ENCODE peak calls at places on chromosomes 16 and 17, in five cellular contexts. One of them, this sample, is unnamed.

GRCh38 chr17:78892520-78892919 is 10.5 kb downstream of the CEP295NL start:
- DNase-seq in endothelial cell: no peak
- DNase-seq in neural progenitor cell: no peak
- DNase-seq in CD4-positive, alpha-beta T cell: no peak
- DNase-seq in upper lobe of right lung: no peak
- DNase-seq in this sample: no peak

GRCh38 chr16:28186752-28187151 is 25.0 kb downstream of the XPO6 start:
- DNase-seq in neural progenitor cell: no peak
- DNase-seq in endothelial cell: no peak
- DNase-seq in upper lobe of right lung: no peak
- DNase-seq in CD4-positive, alpha-beta T cell: no peak
- DNase-seq in this sample: no peak

GRCh38 chr16:66996324-66996982 is 8.1 kb downstream of the CES4A start:
- DNase-seq in endothelial cell: no peak
- DNase-seq in CD4-positive, alpha-beta T cell: no peak
- DNase-seq in upper lobe of right lung: peak
- DNase-seq in neural progenitor cell: no peak
- DNase-seq in this sample: no peak

GRCh38 chr17:77948690-77949114 is 9.8 kb upstream of the TNRC6C start:
- DNase-seq in endothelial cell: peak
- DNase-seq in neural progenitor cell: peak
- DNase-seq in CD4-positive, alpha-beta T cell: no peak
- DNase-seq in upper lobe of right lung: no peak
- DNase-seq in this sample: no peak

GRCh38 chr16:86604436-86605220 is 26.3 kb downstream of the FOXL1 start:
- DNase-seq in neural progenitor cell: no peak
- DNase-seq in endothelial cell: no peak
- DNase-seq in CD4-positive, alpha-beta T cell: peak
- DNase-seq in upper lobe of right lung: no peak
- DNase-seq in this sample: no peak

GRCh38 chr17:17645961-17646360 is 35.3 kb upstream of the RAI1 start:
- DNase-seq in neural progenitor cell: no peak
- DNase-seq in upper lobe of right lung: no peak
- DNase-seq in endothelial cell: no peak
- DNase-seq in CD4-positive, alpha-beta T cell: no peak
- DNase-seq in this sample: no peak

GRCh38 chr16:578870-579405 is 9.2 kb downstream of the PIGQ start:
- DNase-seq in upper lobe of right lung: peak
- DNase-seq in neural progenitor cell: peak
- DNase-seq in endothelial cell: peak
- DNase-seq in CD4-positive, alpha-beta T cell: peak
- DNase-seq in this sample: peak

GRCh38 chr16:89185062-89185751 is 13.7 kb downstream of the CDH15 start:
- DNase-seq in upper lobe of right lung: no peak
- DNase-seq in neural progenitor cell: no peak
- DNase-seq in endothelial cell: no peak
- DNase-seq in CD4-positive, alpha-beta T cell: peak
- DNase-seq in this sample: no peak

GRCh38 chr16:61936522-61936921 is 99.7 kb downstream of the CDH8 start:
- DNase-seq in neural progenitor cell: peak
- DNase-seq in CD4-positive, alpha-beta T cell: no peak
- DNase-seq in endothelial cell: peak
- DNase-seq in upper lobe of right lung: no peak
- DNase-seq in this sample: no peak
- TF ChIP-seq CTCF in neural progenitor cell: peak
- TF ChIP-seq CTCF in CD4-positive, alpha-beta T cell: no peak
- TF ChIP-seq CTCF in endothelial cell: peak
- TF ChIP-seq CTCF in upper lobe of right lung: no peak
- TF ChIP-seq CTCF in this sample: no peak

GRCh38 chr17:10294162-10294561 is 78.6 kb downstream of the MYH13 start:
- DNase-seq in endothelial cell: no peak
- DNase-seq in neural progenitor cell: no peak
- DNase-seq in CD4-positive, alpha-beta T cell: no peak
- DNase-seq in upper lobe of right lung: no peak
- DNase-seq in this sample: no peak

GRCh38 chr17:10297691-10298090 is 75.1 kb downstream of the MYH13 start:
- DNase-seq in upper lobe of right lung: no peak
- DNase-seq in endothelial cell: no peak
- DNase-seq in neural progenitor cell: no peak
- DNase-seq in CD4-positive, alpha-beta T cell: no peak
- DNase-seq in this sample: no peak

GRCh38 chr17:10290046-10290445 is 82.8 kb downstream of the MYH13 start:
- DNase-seq in neural progenitor cell: no peak
- DNase-seq in upper lobe of right lung: no peak
- DNase-seq in CD4-positive, alpha-beta T cell: no peak
- DNase-seq in endothelial cell: no peak
- DNase-seq in this sample: no peak

GRCh38 chr17:10292057-10292931 is 80.5 kb downstream of the MYH13 start:
- DNase-seq in neural progenitor cell: no peak
- DNase-seq in upper lobe of right lung: no peak
- DNase-seq in endothelial cell: no peak
- DNase-seq in CD4-positive, alpha-beta T cell: no peak
- DNase-seq in this sample: no peak

DNA sequence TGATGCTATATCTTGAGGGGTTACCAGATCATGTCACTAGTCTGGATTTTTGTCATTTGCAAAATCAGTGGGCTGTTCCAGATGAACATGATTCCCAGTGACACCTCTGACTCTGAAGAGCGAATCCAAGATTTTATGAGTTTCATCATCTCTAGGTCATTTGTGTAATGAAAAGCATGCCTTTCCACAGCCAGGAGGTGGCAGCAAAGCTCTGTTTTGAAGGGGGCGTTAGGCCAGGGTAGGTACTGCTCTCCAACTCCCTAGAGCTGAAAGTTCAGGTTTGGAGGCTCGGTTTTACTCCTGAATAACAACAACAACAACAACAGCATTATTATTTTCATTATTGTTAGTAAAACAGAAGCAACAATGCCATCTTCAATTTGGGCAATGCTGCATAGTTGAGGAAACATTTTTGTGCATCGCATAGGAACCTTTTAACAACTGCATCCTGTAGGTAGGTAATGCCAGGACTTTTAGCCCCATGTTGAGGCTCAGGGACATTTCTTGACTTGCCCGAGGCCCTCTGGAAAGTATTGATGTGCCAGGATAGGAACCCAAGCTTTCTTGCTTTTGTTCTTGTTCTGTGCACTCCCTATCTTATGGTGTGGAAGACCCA is 77.0 kb downstream of the MYH13 start:
- DNase-seq in CD4-positive, alpha-beta T cell: no peak
- DNase-seq in neural progenitor cell: peak
- DNase-seq in endothelial cell: peak
- DNase-seq in upper lobe of right lung: no peak
- DNase-seq in this sample: no peak
- TF ChIP-seq CTCF in CD4-positive, alpha-beta T cell: peak
- TF ChIP-seq CTCF in neural progenitor cell: peak
- TF ChIP-seq CTCF in endothelial cell: peak
- TF ChIP-seq CTCF in upper lobe of right lung: peak
- TF ChIP-seq CTCF in this sample: peak

GRCh38 chr16:69852815-69853214 is 90.7 kb downstream of the WWP2 start:
- DNase-seq in neural progenitor cell: no peak
- DNase-seq in CD4-positive, alpha-beta T cell: no peak
- DNase-seq in endothelial cell: no peak
- DNase-seq in upper lobe of right lung: no peak
- DNase-seq in this sample: no peak

GRCh38 chr16:69845181-69845580 is 83.0 kb downstream of the WWP2 start:
- DNase-seq in CD4-positive, alpha-beta T cell: no peak
- DNase-seq in endothelial cell: no peak
- DNase-seq in neural progenitor cell: no peak
- DNase-seq in upper lobe of right lung: no peak
- DNase-seq in this sample: no peak

GRCh38 chr16:69851491-69852240 is 89.5 kb downstream of the WWP2 start:
- DNase-seq in endothelial cell: no peak
- DNase-seq in CD4-positive, alpha-beta T cell: no peak
- DNase-seq in neural progenitor cell: no peak
- DNase-seq in upper lobe of right lung: no peak
- DNase-seq in this sample: no peak

GRCh38 chr16:69847643-69848042 is 85.5 kb downstream of the WWP2 start:
- DNase-seq in neural progenitor cell: no peak
- DNase-seq in upper lobe of right lung: no peak
- DNase-seq in CD4-positive, alpha-beta T cell: no peak
- DNase-seq in endothelial cell: no peak
- DNase-seq in this sample: no peak

GRCh38 chr16:69848635-69849545 is 86.8 kb downstream of the WWP2 start:
- DNase-seq in upper lobe of right lung: peak
- DNase-seq in neural progenitor cell: no peak
- DNase-seq in endothelial cell: peak
- DNase-seq in CD4-positive, alpha-beta T cell: no peak
- DNase-seq in this sample: no peak
- TF ChIP-seq CTCF in upper lobe of right lung: no peak
- TF ChIP-seq CTCF in neural progenitor cell: no peak
- TF ChIP-seq CTCF in endothelial cell: no peak
- TF ChIP-seq CTCF in CD4-positive, alpha-beta T cell: no peak
- TF ChIP-seq CTCF in this sample: no peak

GRCh38 chr17:67203818-67204217 is 41.2 kb downstream of the HELZ start:
- DNase-seq in CD4-positive, alpha-beta T cell: no peak
- DNase-seq in upper lobe of right lung: no peak
- DNase-seq in endothelial cell: no peak
- DNase-seq in neural progenitor cell: no peak
- DNase-seq in this sample: no peak

GRCh38 chr17:67198131-67198530 is 46.9 kb downstream of the HELZ start:
- DNase-seq in neural progenitor cell: no peak
- DNase-seq in endothelial cell: no peak
- DNase-seq in upper lobe of right lung: no peak
- DNase-seq in CD4-positive, alpha-beta T cell: no peak
- DNase-seq in this sample: no peak

GRCh38 chr17:67208232-67208631 is 36.8 kb downstream of the HELZ start:
- DNase-seq in endothelial cell: no peak
- DNase-seq in neural progenitor cell: no peak
- DNase-seq in upper lobe of right lung: no peak
- DNase-seq in CD4-positive, alpha-beta T cell: no peak
- DNase-seq in this sample: no peak

GRCh38 chr17:67200727-67201301 is 44.2 kb downstream of the HELZ start:
- DNase-seq in upper lobe of right lung: no peak
- DNase-seq in endothelial cell: no peak
- DNase-seq in CD4-positive, alpha-beta T cell: no peak
- DNase-seq in neural progenitor cell: peak
- DNase-seq in this sample: no peak

DNA sequence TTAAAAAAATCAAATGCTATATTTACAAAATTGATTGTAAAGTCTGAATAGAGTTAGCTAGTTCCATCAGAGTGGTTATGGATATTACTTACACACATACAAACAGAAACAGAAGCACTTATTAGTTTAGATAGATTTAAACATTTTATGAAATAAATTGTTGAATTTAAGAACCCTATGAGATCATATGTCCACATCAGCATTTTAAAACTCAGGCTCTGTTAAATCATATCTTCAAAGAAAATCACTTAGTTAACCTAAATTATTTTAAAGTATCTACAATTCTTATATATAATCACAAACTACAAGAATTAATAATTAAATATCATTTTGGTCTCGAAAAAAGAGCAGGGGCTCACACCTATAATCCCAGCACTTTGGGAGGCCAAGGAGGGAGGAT is 42.5 kb downstream of the HELZ start:
- DNase-seq in upper lobe of right lung: no peak
- DNase-seq in endothelial cell: no peak
- DNase-seq in CD4-positive, alpha-beta T cell: no peak
- DNase-seq in neural progenitor cell: no peak
- DNase-seq in this sample: no peak
- TF ChIP-seq CTCF in upper lobe of right lung: no peak
- TF ChIP-seq CTCF in endothelial cell: no peak
- TF ChIP-seq CTCF in CD4-positive, alpha-beta T cell: no peak
- TF ChIP-seq CTCF in neural progenitor cell: no peak
- TF ChIP-seq CTCF in this sample: no peak

DNA sequence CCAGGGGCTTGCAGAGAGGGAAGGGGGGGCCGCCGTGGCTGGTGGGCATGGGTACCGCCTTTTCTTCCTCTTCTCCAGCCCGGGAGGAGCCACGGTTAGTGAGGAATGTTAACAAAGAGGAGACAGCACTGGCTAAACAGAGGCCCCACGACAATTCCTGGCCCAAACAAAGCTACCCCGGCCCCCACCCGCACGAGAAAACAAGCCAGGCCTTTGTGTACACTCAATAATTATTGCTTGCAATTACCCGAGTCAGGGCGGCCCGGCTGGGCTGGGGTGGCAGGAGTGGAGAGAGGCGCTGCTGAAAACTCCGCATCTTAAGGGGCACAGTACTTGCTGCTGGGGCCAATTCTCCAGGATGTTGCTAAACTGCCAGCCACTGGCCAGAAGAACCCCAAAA is 56.4 kb downstream of the IRX5 start:
- DNase-seq in neural progenitor cell: peak
- DNase-seq in endothelial cell: no peak
- DNase-seq in upper lobe of right lung: no peak
- DNase-seq in CD4-positive, alpha-beta T cell: no peak
- DNase-seq in this sample: no peak
- TF ChIP-seq CTCF in neural progenitor cell: no peak
- TF ChIP-seq CTCF in endothelial cell: no peak
- TF ChIP-seq CTCF in upper lobe of right lung: no peak
- TF ChIP-seq CTCF in CD4-positive, alpha-beta T cell: no peak
- TF ChIP-seq CTCF in this sample: no peak

GRCh38 chr16:27112093-27112811 is 45.5 kb downstream of the C16orf82 start:
- DNase-seq in upper lobe of right lung: no peak
- DNase-seq in CD4-positive, alpha-beta T cell: no peak
- DNase-seq in neural progenitor cell: no peak
- DNase-seq in endothelial cell: no peak
- DNase-seq in this sample: no peak

GRCh38 chr16:27109666-27110523 is 43.2 kb downstream of the C16orf82 start:
- DNase-seq in endothelial cell: peak
- DNase-seq in upper lobe of right lung: peak
- DNase-seq in neural progenitor cell: peak
- DNase-seq in CD4-positive, alpha-beta T cell: peak
- DNase-seq in this sample: peak

GRCh38 chr16:27113341-27113841 is 46.7 kb downstream of the C16orf82 start:
- DNase-seq in neural progenitor cell: no peak
- DNase-seq in endothelial cell: no peak
- DNase-seq in upper lobe of right lung: no peak
- DNase-seq in CD4-positive, alpha-beta T cell: no peak
- DNase-seq in this sample: no peak

GRCh38 chr16:27110524-27110896 is 43.8 kb downstream of the C16orf82 start:
- DNase-seq in CD4-positive, alpha-beta T cell: no peak
- DNase-seq in endothelial cell: no peak
- DNase-seq in upper lobe of right lung: no peak
- DNase-seq in neural progenitor cell: no peak
- DNase-seq in this sample: no peak

DNA sequence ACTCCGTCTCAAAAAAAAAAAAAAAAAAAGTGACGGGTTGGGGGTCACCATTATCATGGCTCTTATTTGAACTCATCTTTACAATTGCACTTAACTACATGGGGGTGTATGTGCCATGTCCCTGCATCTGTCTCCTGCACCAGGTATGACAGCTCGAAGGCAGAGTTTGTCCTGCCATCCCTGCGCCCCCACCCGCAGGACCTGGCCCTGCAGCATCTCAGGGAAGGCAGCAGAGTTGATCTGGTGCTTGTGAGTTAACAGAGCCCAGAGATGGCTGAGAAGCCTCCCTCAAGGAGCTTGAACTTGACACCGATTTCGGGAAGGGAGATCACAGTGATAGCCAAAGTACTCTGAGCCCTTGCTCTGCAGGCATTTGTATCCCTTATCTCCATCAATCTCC is 44.8 kb downstream of the C16orf82 start:
- DNase-seq in CD4-positive, alpha-beta T cell: no peak
- DNase-seq in neural progenitor cell: no peak
- DNase-seq in endothelial cell: no peak
- DNase-seq in upper lobe of right lung: no peak
- DNase-seq in this sample: no peak
- TF ChIP-seq CTCF in CD4-positive, alpha-beta T cell: no peak
- TF ChIP-seq CTCF in neural progenitor cell: no peak
- TF ChIP-seq CTCF in endothelial cell: no peak
- TF ChIP-seq CTCF in upper lobe of right lung: no peak
- TF ChIP-seq CTCF in this sample: no peak